ENCODE peak calls at places on chromosome 18, in seven cellular contexts. O is choroid plexus epithelial cell; W is SHP77; B is activated T-cell treated with anti-CD3 and anti-CD28 coated beads, Interleukin-2, amount 50 U/mL, for 48 hours; E is stimulated activated CD8-positive, alpha-beta memory T cell treated with anti-CD3 and anti-CD28 coated beads, Interleukin-7, amount 100 ng/mL, for 1 hour; N is mammary epithelial cell; U is Caki2. D is an unnamed sample.
A peak's percentile ranks its signal among the peaks of the same experiment; 100 is the strongest.

GRCh38 chr18:9362869-9363268 is 28.3 kb downstream of the TWSG1 start:
- DNase-seq in N (peak; percentile 3), B (no peak), U (no peak), O (peak; percentile 23), W (no peak), E (no peak), D (no peak)

GRCh38 chr18:61963705-61964104 is 70.9 kb upstream of the RNF152 start:
- DNase-seq in E (no peak), N (no peak), W (no peak), U (no peak), B (no peak), O (no peak), D (no peak)

GRCh38 chr18:11713756-11714155 is 24.7 kb downstream of the GNAL start:
- DNase-seq in W (no peak), B (no peak), O (no peak), N (no peak), E (no peak), U (no peak), D (no peak)

GRCh38 chr18:22930089-22930713 is 2.9 kb upstream of the RBBP8 start:
- DNase-seq in B (peak; percentile 84), E (peak; percentile 43), W (peak; percentile 74), U (peak; percentile 16), N (peak; percentile 63), O (peak; percentile 86), D (no peak)

GRCh38 chr18:58455318-58455950 is 173.5 kb downstream of the ALPK2 start:
- DNase-seq in E (no peak), U (no peak), B (peak; percentile 38), W (no peak), O (peak; percentile 28), N (peak; percentile 68), D (no peak)

GRCh38 chr18:31268985-31269406 is 49.0 kb upstream of the DSG1 start:
- DNase-seq in E (no peak), W (no peak), N (peak; percentile 74), O (peak; percentile 44), B (no peak), U (no peak), D (peak; percentile 36)

GRCh38 chr18:42574871-42575270 is 540.6 kb downstream of the RIT2 start:
- DNase-seq in N (no peak), B (no peak), W (peak; percentile 77), O (no peak), E (no peak), U (no peak), D (no peak)

GRCh38 chr18:48913201-48913600 is 37.6 kb downstream of the SMAD7 start:
- DNase-seq in U (no peak), B (peak; percentile 61), E (no peak), W (peak; percentile 14), O (no peak), N (no peak), D (no peak)

GRCh38 chr18:74294526-74294925 is 2.8 kb upstream of the CYB5A start:
- DNase-seq in E (no peak), W (no peak), N (no peak), U (no peak), B (no peak), O (no peak), D (no peak)

GRCh38 chr18:49161627-49162026 is 210.9 kb upstream of the SMAD7 start:
- DNase-seq in O (peak; percentile 83), U (no peak), W (no peak), B (peak; percentile 40), E (no peak), N (peak; percentile 23), D (no peak)

GRCh38 chr18:35424356-35424755 is 47.2 kb upstream of the ZNF396 start:
- DNase-seq in W (no peak), B (no peak), E (no peak), O (no peak), N (no peak), U (no peak), D (no peak)

GRCh38 chr18:48475635-48476549 is 62.9 kb upstream of the CTIF start:
- DNase-seq in E (no peak), W (peak; percentile 68), B (peak; percentile 47), N (peak; percentile 57), U (peak; percentile 39), O (peak; percentile 90), D (peak; percentile 20)

GRCh38 chr18:12944724-12945123 is 3.1 kb upstream of the SEH1L start:
- DNase-seq in W (peak; percentile 11), O (peak; percentile 69), U (no peak), B (no peak), E (no peak), N (no peak), D (no peak)

GRCh38 chr18:8947576-8947975 is 154.9 kb upstream of the NDUFV2 start:
- DNase-seq in B (no peak), E (no peak), N (no peak), O (peak; percentile 39), W (no peak), U (no peak), D (no peak)

GRCh38 chr18:63202814-63203213 is 116.8 kb downstream of the BCL2 start:
- DNase-seq in E (no peak), N (no peak), O (no peak), U (no peak), B (no peak), W (no peak), D (no peak)

GRCh38 chr18:57776354-57776753 is 26.8 kb downstream of the ATP8B1 start:
- DNase-seq in W (no peak), N (no peak), B (peak; percentile 33), O (no peak), U (no peak), E (no peak), D (no peak)

GRCh38 chr18:23213200-23213599 is 77.9 kb downstream of the CABLES1 start:
- DNase-seq in N (no peak), E (no peak), U (no peak), O (peak; percentile 51), W (no peak), B (no peak), D (no peak)

GRCh38 chr18:70433001-70433400 is 144.2 kb downstream of the SOCS6 start:
- DNase-seq in W (no peak), B (no peak), U (no peak), N (no peak), O (no peak), E (no peak), D (no peak)

GRCh38 chr18:56382541-56382940 is 255.9 kb downstream of the TXNL1 start:
- DNase-seq in W (no peak), O (peak; percentile 36), B (no peak), E (no peak), N (no peak), U (no peak), D (no peak)

GRCh38 chr18:49048361-49048760 is 97.6 kb upstream of the SMAD7 start:
- DNase-seq in B (no peak), E (no peak), N (peak; percentile 5), O (peak; percentile 82), W (no peak), U (no peak), D (no peak)

GRCh38 chr18:59697236-59697932 is at the start of gene CCBE1:
- DNase-seq in N (peak; percentile 78), O (peak; percentile 78), B (peak; percentile 74), W (no peak), E (no peak), U (peak; percentile 31), D (peak; percentile 57)

GRCh38 chr18:79965119-79965902 is 868 bp downstream of the HSBP1L1 start:
- DNase-seq in O (peak; percentile 96), W (peak; percentile 27), U (peak; percentile 56), N (peak; percentile 63), E (no peak), B (no peak), D (peak; percentile 42)

GRCh38 chr18:76018211-76018610 is 476.8 kb downstream of the ZNF516 start:
- DNase-seq in W (no peak), B (no peak), N (no peak), E (no peak), O (no peak), U (no peak), D (no peak)

GRCh38 chr18:4254840-4255239 is 200.3 kb downstream of the DLGAP1 start:
- DNase-seq in O (no peak), N (no peak), U (no peak), B (no peak), E (no peak), W (no peak), D (no peak)

GRCh38 chr18:50879302-50880107 is 587 bp downstream of the ME2 start:
- DNase-seq in B (no peak), O (peak; percentile 70), E (no peak), W (no peak), N (peak; percentile 42), U (peak; percentile 28), D (no peak)

GRCh38 chr18:22170421-22171262 is 1.3 kb downstream of the GATA6 start:
- DNase-seq in O (peak; percentile 80), W (no peak), E (no peak), U (peak; percentile 40), B (peak; percentile 39), N (peak; percentile 70), D (no peak)

GRCh38 chr18:3683483-3683882 is 233.5 kb downstream of the TGIF1 start:
- DNase-seq in E (no peak), B (no peak), O (no peak), N (no peak), W (no peak), U (no peak), D (no peak)

GRCh38 chr18:22739243-22739642 is 193.9 kb upstream of the RBBP8 start:
- DNase-seq in W (no peak), B (no peak), O (no peak), U (no peak), N (no peak), E (no peak), D (no peak)

GRCh38 chr18:56168049-56168781 is 470.2 kb downstream of the TXNL1 start:
- DNase-seq in N (peak; percentile 72), U (no peak), O (peak; percentile 59), W (no peak), B (no peak), E (no peak), D (no peak)

GRCh38 chr18:77077836-77078456 is 54.6 kb downstream of the MBP start:
- DNase-seq in N (peak; percentile 33), E (no peak), U (no peak), W (no peak), B (no peak), O (peak; percentile 82), D (no peak)

GRCh38 chr18:28690100-28690499 is 513.2 kb upstream of the CDH2 start:
- DNase-seq in W (no peak), B (no peak), N (no peak), U (no peak), E (no peak), O (no peak), D (no peak)

GRCh38 chr18:25651553-25651952 is 299.6 kb upstream of the ZNF521 start:
- DNase-seq in B (no peak), E (no peak), U (no peak), W (no peak), N (no peak), O (no peak), D (no peak)

GRCh38 chr18:13622751-13623150 is 103.6 kb downstream of the FAM210A start:
- DNase-seq in W (no peak), O (no peak), N (no peak), E (no peak), U (no peak), B (no peak), D (no peak)

GRCh38 chr18:45876131-45876530 is 50.7 kb downstream of the SIGLEC15 start:
- DNase-seq in E (no peak), O (no peak), U (no peak), W (no peak), N (no peak), B (no peak), D (no peak)

GRCh38 chr18:76992226-76993084 is 140.1 kb downstream of the MBP start:
- DNase-seq in N (no peak), E (no peak), W (no peak), B (no peak), U (no peak), O (no peak), D (no peak)